ENCODE peak calls at places on chromosomes 11 and 22, in six cellular contexts. One of them, this sample, is unnamed.

GRCh38 chr11:35250631-35251030 is 111.7 kb downstream of the CD44 start:
- ATAC-seq in HepG2: no peak
- ATAC-seq in K562: no peak
- ATAC-seq in A549: no peak
- ATAC-seq in upper lobe of left lung: no peak
- ATAC-seq in GM12878: no peak
- ATAC-seq in this sample: no peak

GRCh38 chr11:122523841-122524531 is 131.5 kb upstream of the UBASH3B start:
- ATAC-seq in A549: no peak
- ATAC-seq in upper lobe of left lung: no peak
- ATAC-seq in K562: no peak
- ATAC-seq in GM12878: no peak
- ATAC-seq in HepG2: no peak
- ATAC-seq in this sample: no peak

GRCh38 chr11:95132956-95133355 is 43.3 kb downstream of the ENDOD1 start:
- ATAC-seq in HepG2: no peak
- ATAC-seq in GM12878: no peak
- ATAC-seq in K562: no peak
- ATAC-seq in A549: no peak
- ATAC-seq in upper lobe of left lung: no peak
- ATAC-seq in this sample: no peak

GRCh38 chr11:120019191-120019590 is 118.7 kb downstream of the TRIM29 start:
- ATAC-seq in A549: no peak
- ATAC-seq in K562: no peak
- ATAC-seq in GM12878: no peak
- ATAC-seq in HepG2: no peak
- ATAC-seq in upper lobe of left lung: no peak
- ATAC-seq in this sample: no peak

GRCh38 chr11:45941285-45941684 is 18.8 kb downstream of the LARGE2 start:
- ATAC-seq in GM12878: peak
- ATAC-seq in K562: no peak
- ATAC-seq in upper lobe of left lung: no peak
- ATAC-seq in A549: no peak
- ATAC-seq in HepG2: no peak
- ATAC-seq in this sample: no peak

GRCh38 chr11:112453601-112454577 is 193.2 kb upstream of the PLET1 start:
- ATAC-seq in K562: peak
- ATAC-seq in A549: no peak
- ATAC-seq in HepG2: peak
- ATAC-seq in GM12878: peak
- ATAC-seq in upper lobe of left lung: no peak
- ATAC-seq in this sample: no peak

GRCh38 chr11:123166095-123166559 is 28.9 kb downstream of the CLMP start:
- ATAC-seq in GM12878: peak
- ATAC-seq in HepG2: peak
- ATAC-seq in K562: peak
- ATAC-seq in upper lobe of left lung: peak
- ATAC-seq in A549: peak
- ATAC-seq in this sample: peak

GRCh38 chr22:38017939-38018885 is 33.9 kb upstream of the SOX10 start:
- ATAC-seq in K562: peak
- ATAC-seq in upper lobe of left lung: peak
- ATAC-seq in A549: no peak
- ATAC-seq in HepG2: peak
- ATAC-seq in GM12878: no peak
- ATAC-seq in this sample: no peak

GRCh38 chr22:22917377-22917776 is 29.8 kb downstream of the IGLL5 start:
- ATAC-seq in HepG2: no peak
- ATAC-seq in upper lobe of left lung: no peak
- ATAC-seq in GM12878: no peak
- ATAC-seq in K562: peak
- ATAC-seq in A549: no peak
- ATAC-seq in this sample: no peak

GRCh38 chr22:19419464-19420178 is 11.9 kb downstream of the HIRA start:
- ATAC-seq in upper lobe of left lung: no peak
- ATAC-seq in GM12878: peak
- ATAC-seq in HepG2: no peak
- ATAC-seq in A549: no peak
- ATAC-seq in K562: peak
- ATAC-seq in this sample: no peak

GRCh38 chr11:63923319-63923718 is 6.4 kb upstream of the RCOR2 start:
- ATAC-seq in upper lobe of left lung: no peak
- ATAC-seq in A549: no peak
- ATAC-seq in HepG2: no peak
- ATAC-seq in GM12878: no peak
- ATAC-seq in K562: no peak
- ATAC-seq in this sample: no peak

GRCh38 chr11:20397281-20397680 is 9.8 kb downstream of the PRMT3 start:
- ATAC-seq in upper lobe of left lung: no peak
- ATAC-seq in GM12878: peak
- ATAC-seq in K562: peak
- ATAC-seq in A549: peak
- ATAC-seq in HepG2: peak
- ATAC-seq in this sample: no peak

GRCh38 chr11:46039990-46040389 is 81.3 kb downstream of the PHF21A start:
- ATAC-seq in K562: no peak
- ATAC-seq in HepG2: no peak
- ATAC-seq in A549: no peak
- ATAC-seq in upper lobe of left lung: no peak
- ATAC-seq in GM12878: no peak
- ATAC-seq in this sample: no peak

DNA sequence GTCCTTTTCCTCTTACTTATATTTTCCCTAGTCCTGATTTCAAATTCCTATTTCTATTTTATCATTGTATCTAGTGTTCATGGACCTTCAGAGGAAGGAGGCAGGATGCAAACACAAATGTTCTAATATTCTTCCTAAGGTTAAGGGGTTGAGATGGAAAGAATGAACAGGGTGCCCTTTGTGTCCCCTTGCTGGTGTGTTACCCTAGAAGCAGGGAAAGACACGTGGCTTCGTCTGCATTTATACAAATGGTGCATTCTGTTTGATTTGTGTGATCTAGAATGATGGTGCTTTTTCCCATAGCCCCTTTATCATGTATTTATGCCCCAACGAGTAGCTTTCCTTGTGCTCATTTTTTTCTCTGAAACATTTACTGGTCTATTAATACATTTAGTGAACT is 76.2 kb downstream of the PLEKHA7 start:
- ATAC-seq in A549: no peak
- ATAC-seq in GM12878: no peak
- ATAC-seq in upper lobe of left lung: no peak
- ATAC-seq in K562: no peak
- ATAC-seq in HepG2: no peak
- ATAC-seq in this sample: no peak
- TF ChIP-seq EP300 in A549: no peak
- TF ChIP-seq EP300 in GM12878: no peak
- TF ChIP-seq EP300 in upper lobe of left lung: no peak
- TF ChIP-seq EP300 in K562: no peak
- TF ChIP-seq EP300 in HepG2: no peak
- TF ChIP-seq EP300 in this sample: no peak

GRCh38 chr11:47235163-47235562 is 13.5 kb downstream of the ACP2 start:
- ATAC-seq in K562: no peak
- ATAC-seq in A549: no peak
- ATAC-seq in GM12878: no peak
- ATAC-seq in HepG2: no peak
- ATAC-seq in upper lobe of left lung: no peak
- ATAC-seq in this sample: no peak
- H3K4me3 ChIP-seq in K562: no peak
- H3K4me3 ChIP-seq in A549: peak
- H3K4me3 ChIP-seq in GM12878: no peak
- H3K4me3 ChIP-seq in HepG2: no peak
- H3K4me3 ChIP-seq in upper lobe of left lung: no peak
- H3K4me3 ChIP-seq in this sample: no peak

DNA sequence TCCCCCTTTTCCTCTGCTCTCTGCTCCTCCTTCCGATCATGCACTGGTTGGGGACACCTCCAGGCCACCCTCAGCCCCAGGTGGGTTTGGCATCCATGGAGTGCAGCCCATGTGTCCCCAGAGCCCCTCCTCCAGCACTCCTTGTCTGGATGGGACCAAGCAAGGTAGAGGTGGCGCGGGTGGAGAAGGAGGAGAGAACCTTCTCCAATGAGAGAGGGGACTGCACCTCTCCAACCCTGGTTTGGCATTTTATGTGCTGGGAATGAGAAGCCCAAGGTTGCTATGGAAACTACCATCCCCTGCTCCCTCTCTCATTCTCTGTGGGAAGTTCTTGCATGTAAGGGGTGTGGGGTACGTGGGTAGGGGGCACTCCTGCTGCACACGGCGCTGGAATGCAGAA is 21.9 kb upstream of the RASD2 start:
- ATAC-seq in GM12878: no peak
- ATAC-seq in A549: no peak
- ATAC-seq in upper lobe of left lung: no peak
- ATAC-seq in HepG2: no peak
- ATAC-seq in K562: no peak
- ATAC-seq in this sample: no peak
- TF ChIP-seq POLR2A in GM12878: no peak
- TF ChIP-seq POLR2A in A549: no peak
- TF ChIP-seq POLR2A in upper lobe of left lung: no peak
- TF ChIP-seq POLR2A in HepG2: no peak
- TF ChIP-seq POLR2A in K562: no peak
- TF ChIP-seq POLR2A in this sample: no peak

DNA sequence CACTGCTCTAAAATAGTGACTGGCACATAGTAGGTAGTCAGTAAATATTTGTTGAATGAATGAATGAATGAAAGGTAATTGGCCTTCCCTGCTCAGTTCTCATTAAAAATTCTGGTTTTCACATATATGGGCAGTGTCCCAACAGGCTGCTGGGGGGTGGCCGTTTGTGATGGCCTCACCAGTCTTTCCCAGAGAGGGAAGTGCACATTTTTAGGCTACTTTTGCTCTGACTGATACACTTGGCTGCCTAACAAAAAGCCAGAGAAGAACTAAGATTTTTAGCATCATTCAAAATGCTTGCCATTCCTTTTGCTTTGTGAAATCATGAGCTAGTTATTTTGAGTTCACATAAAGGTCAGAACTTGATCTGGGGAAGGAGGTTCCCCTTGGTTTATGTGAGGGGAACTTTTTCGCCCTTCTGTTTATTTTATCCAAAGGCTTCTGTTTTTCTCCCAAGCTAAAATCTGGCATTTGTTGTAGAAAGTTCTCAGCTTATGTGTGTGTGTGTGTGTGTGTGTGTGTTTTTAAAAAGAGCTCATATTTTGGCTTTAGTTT is 83.1 kb downstream of the PTPRJ start:
- ATAC-seq in HepG2: no peak
- ATAC-seq in GM12878: no peak
- ATAC-seq in upper lobe of left lung: peak
- ATAC-seq in K562: no peak
- ATAC-seq in A549: peak
- ATAC-seq in this sample: peak
- TF ChIP-seq EP300 in HepG2: no peak
- TF ChIP-seq EP300 in GM12878: no peak
- TF ChIP-seq EP300 in upper lobe of left lung: no peak
- TF ChIP-seq EP300 in K562: no peak
- TF ChIP-seq EP300 in A549: no peak
- TF ChIP-seq EP300 in this sample: no peak

GRCh38 chr11:100930185-100930778 is 199.3 kb downstream of the PGR start:
- ATAC-seq in GM12878: peak
- ATAC-seq in HepG2: peak
- ATAC-seq in K562: peak
- ATAC-seq in upper lobe of left lung: no peak
- ATAC-seq in A549: peak
- ATAC-seq in this sample: no peak
- H3K4me3 ChIP-seq in GM12878: no peak
- H3K4me3 ChIP-seq in HepG2: no peak
- H3K4me3 ChIP-seq in K562: no peak
- H3K4me3 ChIP-seq in upper lobe of left lung: no peak
- H3K4me3 ChIP-seq in A549: no peak
- H3K4me3 ChIP-seq in this sample: no peak

DNA sequence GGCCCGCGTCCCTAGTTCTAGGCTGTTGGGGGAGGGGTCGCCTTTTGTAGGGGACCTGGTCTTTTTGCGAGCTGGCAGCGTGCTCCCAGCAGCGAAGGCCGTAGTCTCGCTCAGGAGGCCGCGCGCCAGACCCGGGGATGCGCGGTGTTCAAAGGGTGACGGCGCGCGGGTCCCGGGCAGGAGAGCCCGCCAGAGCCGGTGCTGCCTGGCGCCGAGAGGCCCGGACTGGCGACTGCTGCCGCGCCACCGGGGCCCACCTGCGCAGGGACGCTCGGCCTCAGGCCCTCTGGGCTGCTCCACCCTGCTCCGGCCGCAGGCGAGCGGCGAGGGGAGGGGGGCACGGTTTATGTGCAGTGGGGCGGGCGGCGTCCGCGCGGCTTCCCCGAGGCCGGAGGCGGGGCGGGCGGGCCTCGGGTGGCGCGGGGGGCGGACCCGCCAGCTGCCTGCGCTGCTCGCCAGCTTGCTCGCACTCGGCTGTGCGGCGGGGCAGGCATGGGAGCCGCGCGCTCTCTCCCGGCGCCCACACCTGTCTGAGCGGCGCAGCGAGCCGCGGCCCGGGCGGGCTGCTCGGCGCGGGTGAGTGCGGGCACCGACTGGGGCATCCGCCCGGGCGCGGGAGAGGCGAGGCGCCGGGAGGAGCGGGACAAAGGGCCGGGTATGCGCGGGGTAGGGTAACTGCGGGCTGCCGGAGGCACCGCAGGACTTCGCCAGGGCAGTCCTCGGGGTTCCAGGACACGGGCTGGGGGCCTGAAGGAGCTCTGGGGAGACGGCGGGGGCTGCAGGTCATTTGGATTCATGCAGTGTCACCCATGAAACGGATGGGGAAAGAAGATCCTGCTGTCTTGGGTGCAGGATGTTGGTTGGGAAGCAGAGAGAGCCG is at the start of gene PRSS23:
- ATAC-seq in GM12878: peak
- ATAC-seq in K562: peak
- ATAC-seq in HepG2: peak
- ATAC-seq in upper lobe of left lung: peak
- ATAC-seq in A549: peak
- ATAC-seq in this sample: peak
- TF ChIP-seq POLR2A in GM12878: no peak
- TF ChIP-seq POLR2A in K562: no peak
- TF ChIP-seq POLR2A in HepG2: no peak
- TF ChIP-seq POLR2A in upper lobe of left lung: peak
- TF ChIP-seq POLR2A in A549: peak
- TF ChIP-seq POLR2A in this sample: peak

GRCh38 chr11:33039274-33040126 is at the start of gene TCP11L1:
- ATAC-seq in K562: peak
- ATAC-seq in GM12878: peak
- ATAC-seq in HepG2: peak
- ATAC-seq in upper lobe of left lung: peak
- ATAC-seq in A549: peak
- ATAC-seq in this sample: peak
- TF ChIP-seq EP300 in K562: no peak
- TF ChIP-seq EP300 in GM12878: no peak
- TF ChIP-seq EP300 in HepG2: peak
- TF ChIP-seq EP300 in upper lobe of left lung: no peak
- TF ChIP-seq EP300 in A549: no peak
- TF ChIP-seq EP300 in this sample: no peak

GRCh38 chr11:115391162-115391561 is 113.1 kb downstream of the CADM1 start:
- ATAC-seq in K562: no peak
- ATAC-seq in upper lobe of left lung: no peak
- ATAC-seq in A549: no peak
- ATAC-seq in HepG2: no peak
- ATAC-seq in GM12878: no peak
- ATAC-seq in this sample: no peak
- H3K4me3 ChIP-seq in K562: no peak
- H3K4me3 ChIP-seq in upper lobe of left lung: no peak
- H3K4me3 ChIP-seq in A549: no peak
- H3K4me3 ChIP-seq in HepG2: no peak
- H3K4me3 ChIP-seq in GM12878: no peak
- H3K4me3 ChIP-seq in this sample: no peak